ENCODE peak calls at places on chromosomes 2 and 18, in eight cellular contexts. L is B cell, S is CD14-positive monocyte, R is substantia nigra, X is hypothalamus, J is GM04503, W is AML-193, N is lower lobe of right lung. H is an unnamed sample.

GRCh38 chr2:168119519-168120141 is 127.8 kb downstream of the STK39 start:
- DNase-seq in J (peak), L (no peak), R (no peak), N (no peak), W (peak), S (no peak), X (no peak), H (peak)

GRCh38 chr2:112173646-112174319 is 35.6 kb downstream of the FBLN7 start:
- DNase-seq in R (no peak), X (no peak), W (no peak), J (no peak), L (no peak), S (no peak), N (no peak), H (peak)

GRCh38 chr2:74441690-74442482 is at the start of gene RTKN:
- DNase-seq in L (peak), N (peak), R (no peak), J (no peak), W (no peak), S (no peak), X (no peak), H (peak)

GRCh38 chr2:120466704-120467054 is 120.7 kb downstream of the INHBB start:
- DNase-seq in X (no peak), R (no peak), N (no peak), L (no peak), S (no peak), W (no peak), J (no peak), H (peak)

GRCh38 chr2:101616411-101616810 is 81.1 kb upstream of the MAP4K4 start:
- DNase-seq in R (peak), S (no peak), L (no peak), N (no peak), J (no peak), X (peak), W (no peak), H (no peak)

GRCh38 chr2:171991027-171991426 is 8.7 kb upstream of the METAP1D start:
- DNase-seq in R (no peak), N (no peak), S (no peak), L (no peak), W (no peak), X (no peak), J (no peak), H (no peak)

GRCh38 chr2:118752762-118753429 is 94.6 kb downstream of the EN1 start:
- DNase-seq in W (no peak), X (no peak), J (no peak), S (no peak), N (no peak), R (no peak), L (no peak), H (no peak)

GRCh38 chr2:134259571-134259970 is 5.7 kb downstream of the MGAT5 start:
- DNase-seq in X (no peak), S (no peak), J (no peak), N (no peak), R (no peak), W (no peak), L (no peak), H (no peak)

GRCh38 chr18:68456985-68457384 is 257.9 kb downstream of the TMX3 start:
- DNase-seq in N (no peak), L (no peak), W (no peak), R (no peak), J (no peak), S (no peak), X (no peak), H (peak)

H was measured in HepG2.